ENCODE peak calls at places on chromosomes 12 and 14, in seven cellular contexts. T, K, B, R, P, Q and V are unnamed samples.

GRCh38 chr14:79193689-79194477 is 1017.4 kb downstream of the DIO2 start:
- DNase-seq in T (peak), K (no peak), B (no peak), R (no peak), P (no peak), Q (no peak), V (no peak)

GRCh38 chr14:83556065-83556464 is 1973.9 kb upstream of the FLRT2 start:
- DNase-seq in T (no peak), K (no peak), B (no peak), R (no peak), P (no peak), Q (no peak), V (no peak)

GRCh38 chr12:4591180-4591687 is 29.2 kb downstream of the DYRK4 start:
- DNase-seq in T (no peak), K (no peak), B (no peak), R (no peak), P (no peak), Q (no peak), V (no peak)

GRCh38 chr12:103198499-103198898 is 241.0 kb downstream of the ASCL1 start:
- DNase-seq in T (no peak), K (no peak), B (no peak), R (no peak), P (no peak), Q (no peak), V (no peak)

GRCh38 chr14:20334017-20334416 is 938 bp upstream of the CCNB1IP1 start:
- DNase-seq in T (no peak), K (no peak), B (no peak), R (no peak), P (no peak), Q (no peak), V (no peak)

GRCh38 chr12:92827836-92828431 is 101.2 kb downstream of the EEA1 start:
- DNase-seq in T (peak), K (peak), B (peak), R (peak), P (peak), Q (no peak), V (peak)

GRCh38 chr12:3288690-3289089 is 202.3 kb upstream of the PRMT8 start:
- DNase-seq in T (no peak), K (no peak), B (no peak), R (peak), P (no peak), Q (no peak), V (no peak)

GRCh38 chr14:102805454-102805891 is 28.2 kb downstream of the TRAF3 start:
- DNase-seq in T (peak), K (no peak), B (no peak), R (peak), P (peak), Q (no peak), V (peak)

GRCh38 chr12:77354766-77355362 is 289.5 kb upstream of the E2F7 start:
- DNase-seq in T (peak), K (no peak), B (no peak), R (no peak), P (peak), Q (no peak), V (no peak)

GRCh38 chr14:93019367-93019843 is 96.3 kb downstream of the ITPK1 start:
- DNase-seq in T (no peak), K (no peak), B (no peak), R (no peak), P (no peak), Q (no peak), V (no peak)

GRCh38 chr14:89673499-89674225 is 256.6 kb upstream of the FOXN3 start:
- DNase-seq in T (peak), K (no peak), B (no peak), R (peak), P (peak), Q (no peak), V (peak)